ENCODE peak calls at places on chromosome 16, in nine cellular contexts. I is GM12878, C is stomach, T is HL-60, H is sigmoid colon, R is transverse colon, O is SK-N-SH, J is prostate gland, N is HCT116. B is an unnamed sample.

GRCh38 chr16:56549744-56550385 is 15.0 kb upstream of the MT4 start:
- DNase-seq in R (no peak), I (no peak), T (no peak), C (no peak), J (no peak), H (no peak), O (no peak), N (no peak), B (no peak)

GRCh38 chr16:853306-853705 is 52.8 kb upstream of the GNG13 start:
- DNase-seq in H (no peak), O (no peak), C (no peak), T (no peak), R (no peak), N (no peak), J (no peak), I (no peak), B (no peak)

GRCh38 chr16:48383204-48383876 is 1.9 kb downstream of the SIAH1 start:
- DNase-seq in I (no peak), R (no peak), C (no peak), H (no peak), T (no peak), N (no peak), O (no peak), J (no peak), B (no peak)

GRCh38 chr16:85136705-85137322 is 24.5 kb upstream of the CIBAR2 start:
- DNase-seq in O (peak), T (no peak), J (no peak), I (no peak), H (peak), N (no peak), C (peak), R (peak), B (no peak)

GRCh38 chr16:83952587-83952939 is 477 bp upstream of the OSGIN1 start:
- DNase-seq in R (no peak), O (no peak), T (no peak), C (peak), N (peak), I (no peak), J (peak), H (no peak), B (no peak)

GRCh38 chr16:84834403-84834772 is 14.6 kb downstream of the CRISPLD2 start:
- DNase-seq in C (no peak), T (no peak), H (no peak), N (no peak), J (no peak), I (no peak), O (peak), R (no peak), B (no peak)

GRCh38 chr16:10080031-10080772 is 102.0 kb downstream of the GRIN2A start:
- DNase-seq in C (peak), H (peak), I (no peak), J (peak), T (no peak), N (peak), R (no peak), O (peak), B (peak)

GRCh38 chr16:51876934-51877333 is 670.0 kb downstream of the TOX3 start:
- DNase-seq in N (no peak), J (no peak), C (no peak), R (no peak), O (no peak), T (no peak), I (no peak), H (no peak), B (no peak)

GRCh38 chr16:3459401-3460090 is 16.1 kb downstream of the NAA60 start:
- DNase-seq in C (no peak), N (no peak), H (no peak), I (no peak), T (no peak), J (no peak), O (no peak), R (no peak), B (no peak)

GRCh38 chr16:2482181-2483107 is 7.5 kb downstream of the TBC1D24 start:
- DNase-seq in N (no peak), I (no peak), R (peak), C (no peak), O (peak), T (no peak), J (peak), H (peak), B (no peak)

GRCh38 chr16:11034005-11034404 is 89.6 kb downstream of the CLEC16A start:
- DNase-seq in R (no peak), I (no peak), H (peak), N (no peak), O (no peak), J (no peak), T (no peak), C (no peak), B (no peak)

GRCh38 chr16:30875881-30876791 is 17.7 kb downstream of the BCL7C start:
- DNase-seq in N (no peak), I (peak), C (no peak), H (no peak), T (peak), R (peak), J (no peak), O (peak), B (no peak)

GRCh38 chr16:17470871-17471744 is at the start of gene XYLT1:
- DNase-seq in I (no peak), O (peak), C (peak), J (peak), H (peak), R (peak), T (peak), N (no peak), B (no peak)

GRCh38 chr16:72013389-72013788 is 4.8 kb downstream of the DHODH start:
- DNase-seq in H (no peak), C (no peak), J (no peak), I (no peak), N (no peak), O (no peak), T (no peak), R (no peak), B (no peak)

GRCh38 chr16:11430601-11431317 is 85.5 kb downstream of the RMI2 start:
- DNase-seq in H (no peak), N (no peak), R (no peak), C (no peak), O (peak), I (no peak), T (no peak), J (no peak), B (no peak)

GRCh38 chr16:2471016-2471652 is at the start of gene NTN3:
- DNase-seq in R (no peak), O (peak), C (no peak), N (no peak), H (no peak), J (no peak), I (no peak), T (no peak), B (no peak)

GRCh38 chr16:77331802-77332586 is 102.8 kb downstream of the ADAMTS18 start:
- DNase-seq in I (no peak), N (no peak), J (no peak), C (no peak), O (no peak), H (no peak), R (no peak), T (no peak), B (no peak)

GRCh38 chr16:13305019-13305755 is 403.8 kb downstream of the SHISA9 start:
- DNase-seq in T (no peak), H (no peak), J (no peak), O (no peak), C (no peak), R (no peak), N (no peak), I (no peak), B (no peak)

GRCh38 chr16:53530046-53530445 is 27.0 kb upstream of the AKTIP start:
- DNase-seq in N (no peak), C (no peak), O (peak), I (no peak), J (no peak), T (no peak), H (no peak), R (no peak), B (no peak)

GRCh38 chr16:77290451-77291110 is 91.4 kb downstream of the SYCE1L start:
- DNase-seq in J (no peak), O (no peak), C (no peak), H (no peak), N (no peak), I (no peak), T (no peak), R (no peak), B (no peak)

GRCh38 chr16:49767414-49767813 is 88.5 kb downstream of the ZNF423 start:
- DNase-seq in R (no peak), J (no peak), T (no peak), N (no peak), H (no peak), O (no peak), C (no peak), I (no peak), B (no peak)

GRCh38 chr16:77785365-77785764 is 3.0 kb upstream of the VAT1L start:
- DNase-seq in H (no peak), I (no peak), J (no peak), C (no peak), R (no peak), N (no peak), T (no peak), O (no peak), B (no peak)

GRCh38 chr16:4052801-4053662 is 63.2 kb downstream of the ADCY9 start:
- DNase-seq in C (no peak), N (peak), J (peak), R (peak), H (peak), O (no peak), T (peak), I (no peak), B (no peak)

GRCh38 chr16:15958703-15959348 is 9.4 kb downstream of the ABCC1 start:
- DNase-seq in I (no peak), O (no peak), J (no peak), N (no peak), R (no peak), H (no peak), C (no peak), T (no peak), B (no peak)

GRCh38 chr16:15961060-15961511 is 11.7 kb downstream of the ABCC1 start:
- DNase-seq in R (no peak), C (no peak), I (peak), O (no peak), T (no peak), J (no peak), H (no peak), N (no peak), B (no peak)

GRCh38 chr16:15963307-15963910 is 14.0 kb downstream of the ABCC1 start:
- DNase-seq in H (no peak), I (no peak), T (no peak), O (no peak), C (no peak), J (no peak), N (no peak), R (no peak), B (no peak)

GRCh38 chr16:15960124-15960971 is 10.9 kb downstream of the ABCC1 start:
- DNase-seq in H (no peak), J (no peak), O (no peak), N (no peak), R (no peak), T (no peak), C (no peak), I (no peak), B (no peak)

GRCh38 chr16:15961557-15962205 is 12.3 kb downstream of the ABCC1 start:
- DNase-seq in J (no peak), I (peak), O (no peak), T (no peak), R (no peak), C (no peak), N (no peak), H (no peak), B (no peak)
- H3K27ac ChIP-seq in J (no peak), I (peak), O (no peak), T (no peak), R (peak), C (peak), N (no peak), H (peak), B (peak)

GRCh38 chr16:69340095-69340644 is 598 bp downstream of the NIP7 start:
- DNase-seq in I (no peak), H (no peak), N (no peak), T (no peak), O (no peak), R (no peak), C (no peak), J (no peak), B (no peak)

GRCh38 chr16:69338557-69339288 is 641 bp downstream of the COG8 start:
- DNase-seq in O (no peak), R (no peak), N (no peak), C (no peak), H (no peak), T (no peak), J (no peak), I (no peak), B (no peak)

GRCh38 chr16:69334696-69335095 is 4.3 kb upstream of the PDF start:
- DNase-seq in N (no peak), I (no peak), J (no peak), C (no peak), H (no peak), T (no peak), R (no peak), O (no peak), B (no peak)

GRCh38 chr16:69344171-69344570 is 4.6 kb downstream of the NIP7 start:
- DNase-seq in N (no peak), R (no peak), T (no peak), C (no peak), O (no peak), H (no peak), J (no peak), I (no peak), B (no peak)

GRCh38 chr16:69339289-69340094 is at the start of the genes COG8 and NIP7:
- DNase-seq in O (peak), T (peak), N (peak), C (peak), R (peak), J (peak), H (peak), I (peak), B (peak)
- TF ChIP-seq POLR2AphosphoS5 in O (peak), T (peak), N (peak), C (peak), R (peak), J (peak), H (peak), I (peak), B (peak)

DNA sequence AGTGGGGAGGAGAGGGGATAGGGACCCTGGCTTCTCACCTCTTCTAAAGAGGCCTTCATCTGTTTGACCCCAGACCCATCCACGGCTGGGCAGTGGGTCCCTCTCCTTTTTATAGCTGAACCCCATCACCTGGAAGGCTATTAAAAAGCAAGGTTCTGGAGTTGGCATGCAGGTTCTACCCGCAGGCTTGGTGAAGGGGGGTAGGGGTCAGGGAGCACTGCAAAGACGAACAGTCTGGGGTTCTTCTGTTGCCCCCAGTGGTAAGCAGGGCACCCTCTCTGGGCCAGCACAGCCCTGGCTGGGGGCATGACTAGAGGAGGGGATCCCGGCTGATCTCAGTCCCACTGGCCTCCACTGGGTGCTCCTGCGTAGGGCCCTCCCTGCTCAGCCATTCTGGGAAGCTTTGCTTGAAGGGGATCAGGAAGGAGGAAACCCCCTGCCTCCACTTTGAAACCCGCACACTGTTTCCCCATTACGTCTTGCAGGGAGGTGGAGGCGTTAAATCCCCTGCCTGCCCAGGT is 13.6 kb downstream of the CMIP start:
- DNase-seq in H (no peak), R (no peak), T (no peak), I (no peak), J (no peak), O (no peak), N (no peak), C (no peak), B (no peak)
- H3K4me3 ChIP-seq in H (no peak), R (no peak), T (no peak), I (no peak), J (no peak), O (no peak), N (no peak), C (no peak), B (no peak)

DNA sequence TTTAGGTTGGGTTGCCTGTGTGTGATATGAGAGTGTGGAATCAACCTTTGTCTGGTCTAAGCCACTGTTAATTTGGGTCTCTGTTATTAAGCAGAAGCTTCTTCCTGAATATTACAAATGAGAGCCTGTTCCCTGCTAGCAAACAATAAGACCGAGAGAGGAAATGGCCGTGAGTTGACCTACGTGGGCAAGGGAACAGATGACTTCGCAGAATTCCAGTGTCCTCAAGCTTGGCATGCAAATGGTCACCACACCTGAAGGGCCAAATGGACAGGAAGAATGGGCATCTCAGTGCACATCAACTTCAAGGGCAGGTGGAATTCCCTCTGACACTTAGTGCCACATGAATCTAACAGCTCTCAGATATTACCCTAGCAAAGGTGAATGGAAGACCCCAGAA is 250.8 kb upstream of the FOXF1 start:
- DNase-seq in C (no peak), N (no peak), R (no peak), T (no peak), O (no peak), J (no peak), H (no peak), I (no peak), B (no peak)
- H3K27ac ChIP-seq in C (peak), N (no peak), R (peak), T (no peak), O (no peak), J (no peak), H (peak), I (no peak), B (no peak)

B was measured in Panc1.